ENCODE peak calls at places on chromosomes 7 and 10, in eight cellular contexts. One of them, this sample, is unnamed.

GRCh38 chr7:38953227-38953626 is 24.5 kb upstream of the POU6F2 start:
- DNase-seq in astrocyte of the spinal cord: no peak
- DNase-seq in cardiac muscle cell: no peak
- DNase-seq in esophagus squamous epithelium: no peak
- DNase-seq in foreskin fibroblast: no peak
- DNase-seq in fibroblast of pulmonary artery: no peak
- DNase-seq in body of pancreas: no peak
- DNase-seq in IMR-90: no peak
- DNase-seq in this sample: no peak

GRCh38 chr10:21599582-21599981 is 65.5 kb downstream of the MLLT10 start:
- DNase-seq in astrocyte of the spinal cord: no peak
- DNase-seq in cardiac muscle cell: no peak
- DNase-seq in esophagus squamous epithelium: no peak
- DNase-seq in foreskin fibroblast: no peak
- DNase-seq in fibroblast of pulmonary artery: no peak
- DNase-seq in body of pancreas: no peak
- DNase-seq in IMR-90: no peak
- DNase-seq in this sample: no peak

GRCh38 chr10:130022071-130022470 is 58.0 kb upstream of the EBF3 start:
- DNase-seq in astrocyte of the spinal cord: no peak
- DNase-seq in cardiac muscle cell: no peak
- DNase-seq in esophagus squamous epithelium: no peak
- DNase-seq in foreskin fibroblast: peak; percentile 20
- DNase-seq in fibroblast of pulmonary artery: no peak
- DNase-seq in body of pancreas: no peak
- DNase-seq in IMR-90: no peak
- DNase-seq in this sample: no peak

GRCh38 chr10:70910486-70911350 is 22.4 kb upstream of the PCBD1 start:
- DNase-seq in astrocyte of the spinal cord: no peak
- DNase-seq in cardiac muscle cell: no peak
- DNase-seq in esophagus squamous epithelium: no peak
- DNase-seq in foreskin fibroblast: no peak
- DNase-seq in fibroblast of pulmonary artery: no peak
- DNase-seq in body of pancreas: no peak
- DNase-seq in IMR-90: no peak
- DNase-seq in this sample: no peak

GRCh38 chr10:103983367-103983911 is 16.5 kb downstream of the SLK start:
- DNase-seq in astrocyte of the spinal cord: no peak
- DNase-seq in cardiac muscle cell: no peak
- DNase-seq in esophagus squamous epithelium: no peak
- DNase-seq in foreskin fibroblast: no peak
- DNase-seq in fibroblast of pulmonary artery: peak; percentile 31
- DNase-seq in body of pancreas: no peak
- DNase-seq in IMR-90: no peak
- DNase-seq in this sample: no peak

GRCh38 chr10:64206409-64206808 is 685.2 kb downstream of the REEP3 start:
- DNase-seq in astrocyte of the spinal cord: no peak
- DNase-seq in cardiac muscle cell: no peak
- DNase-seq in esophagus squamous epithelium: no peak
- DNase-seq in foreskin fibroblast: no peak
- DNase-seq in fibroblast of pulmonary artery: no peak
- DNase-seq in body of pancreas: no peak
- DNase-seq in IMR-90: no peak
- DNase-seq in this sample: no peak

GRCh38 chr7:65233409-65234034 is 140.1 kb upstream of the ZNF92 start:
- DNase-seq in astrocyte of the spinal cord: no peak
- DNase-seq in cardiac muscle cell: no peak
- DNase-seq in esophagus squamous epithelium: no peak
- DNase-seq in foreskin fibroblast: no peak
- DNase-seq in fibroblast of pulmonary artery: no peak
- DNase-seq in body of pancreas: no peak
- DNase-seq in IMR-90: no peak
- DNase-seq in this sample: no peak

GRCh38 chr7:104328308-104328969 is at the start of gene LHFPL3:
- DNase-seq in astrocyte of the spinal cord: no peak
- DNase-seq in cardiac muscle cell: peak; percentile 6
- DNase-seq in esophagus squamous epithelium: no peak
- DNase-seq in foreskin fibroblast: peak; percentile 20
- DNase-seq in fibroblast of pulmonary artery: no peak
- DNase-seq in body of pancreas: peak; percentile 9
- DNase-seq in IMR-90: no peak
- DNase-seq in this sample: no peak

GRCh38 chr10:59631882-59632281 is 77.8 kb downstream of the SLC16A9 start:
- DNase-seq in astrocyte of the spinal cord: no peak
- DNase-seq in cardiac muscle cell: no peak
- DNase-seq in esophagus squamous epithelium: no peak
- DNase-seq in foreskin fibroblast: no peak
- DNase-seq in fibroblast of pulmonary artery: no peak
- DNase-seq in body of pancreas: no peak
- DNase-seq in IMR-90: no peak
- DNase-seq in this sample: no peak

GRCh38 chr10:59631237-59631636 is 78.4 kb downstream of the SLC16A9 start:
- DNase-seq in astrocyte of the spinal cord: no peak
- DNase-seq in cardiac muscle cell: no peak
- DNase-seq in esophagus squamous epithelium: no peak
- DNase-seq in foreskin fibroblast: no peak
- DNase-seq in fibroblast of pulmonary artery: no peak
- DNase-seq in body of pancreas: no peak
- DNase-seq in IMR-90: no peak
- DNase-seq in this sample: no peak

GRCh38 chr10:59635502-59636290 is 74.0 kb downstream of the SLC16A9 start:
- DNase-seq in astrocyte of the spinal cord: no peak
- DNase-seq in cardiac muscle cell: no peak
- DNase-seq in esophagus squamous epithelium: no peak
- DNase-seq in foreskin fibroblast: no peak
- DNase-seq in fibroblast of pulmonary artery: no peak
- DNase-seq in body of pancreas: no peak
- DNase-seq in IMR-90: no peak
- DNase-seq in this sample: no peak

GRCh38 chr10:59634102-59634501 is 75.5 kb downstream of the SLC16A9 start:
- DNase-seq in astrocyte of the spinal cord: no peak
- DNase-seq in cardiac muscle cell: no peak
- DNase-seq in esophagus squamous epithelium: no peak
- DNase-seq in foreskin fibroblast: no peak
- DNase-seq in fibroblast of pulmonary artery: no peak
- DNase-seq in body of pancreas: no peak
- DNase-seq in IMR-90: no peak
- DNase-seq in this sample: no peak

DNA sequence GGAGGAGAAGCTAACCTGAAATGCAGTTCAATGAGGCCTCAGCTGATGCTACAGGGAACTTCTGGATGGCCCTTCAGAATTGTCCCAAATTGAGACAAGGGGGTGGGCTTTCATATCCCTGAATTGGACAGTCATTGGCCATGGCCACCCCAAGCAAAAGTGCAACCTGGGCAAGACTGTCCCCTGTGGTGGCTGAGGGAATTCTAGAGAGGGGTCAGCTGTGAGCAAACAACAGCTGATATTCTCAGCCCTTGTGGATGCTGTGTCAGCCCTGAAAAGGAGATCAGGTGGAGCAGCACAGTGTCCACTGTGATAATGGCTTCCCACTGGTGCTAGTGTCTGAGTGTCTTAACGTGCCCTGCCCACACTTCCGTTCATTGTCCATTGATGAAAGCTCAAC is 76.6 kb downstream of the SLC16A9 start:
- DNase-seq in astrocyte of the spinal cord: no peak
- DNase-seq in cardiac muscle cell: no peak
- DNase-seq in esophagus squamous epithelium: no peak
- DNase-seq in foreskin fibroblast: no peak
- DNase-seq in fibroblast of pulmonary artery: no peak
- DNase-seq in body of pancreas: no peak
- DNase-seq in IMR-90: no peak
- DNase-seq in this sample: no peak
- TF ChIP-seq CTCF in astrocyte of the spinal cord: no peak
- TF ChIP-seq CTCF in cardiac muscle cell: no peak
- TF ChIP-seq CTCF in esophagus squamous epithelium: no peak
- TF ChIP-seq CTCF in foreskin fibroblast: no peak
- TF ChIP-seq CTCF in fibroblast of pulmonary artery: no peak
- TF ChIP-seq CTCF in body of pancreas: no peak
- TF ChIP-seq CTCF in IMR-90: no peak
- TF ChIP-seq CTCF in this sample: no peak

GRCh38 chr10:31704195-31704594 is 224.4 kb downstream of the ARHGAP12 start:
- DNase-seq in astrocyte of the spinal cord: no peak
- DNase-seq in cardiac muscle cell: no peak
- DNase-seq in esophagus squamous epithelium: no peak
- DNase-seq in foreskin fibroblast: no peak
- DNase-seq in fibroblast of pulmonary artery: no peak
- DNase-seq in body of pancreas: no peak
- DNase-seq in IMR-90: no peak
- DNase-seq in this sample: no peak

GRCh38 chr10:31706921-31707571 is 221.6 kb downstream of the ARHGAP12 start:
- DNase-seq in astrocyte of the spinal cord: no peak
- DNase-seq in cardiac muscle cell: peak; percentile 30
- DNase-seq in esophagus squamous epithelium: no peak
- DNase-seq in foreskin fibroblast: peak; percentile 18
- DNase-seq in fibroblast of pulmonary artery: peak; percentile 31
- DNase-seq in body of pancreas: no peak
- DNase-seq in IMR-90: no peak
- DNase-seq in this sample: no peak

GRCh38 chr10:31708513-31708912 is 220.1 kb downstream of the ARHGAP12 start:
- DNase-seq in astrocyte of the spinal cord: no peak
- DNase-seq in cardiac muscle cell: no peak
- DNase-seq in esophagus squamous epithelium: no peak
- DNase-seq in foreskin fibroblast: peak; percentile 29
- DNase-seq in fibroblast of pulmonary artery: peak; percentile 24
- DNase-seq in body of pancreas: no peak
- DNase-seq in IMR-90: no peak
- DNase-seq in this sample: peak; percentile 32

GRCh38 chr10:31707578-31708411 is 220.8 kb downstream of the ARHGAP12 start:
- DNase-seq in astrocyte of the spinal cord: peak; percentile 86
- DNase-seq in cardiac muscle cell: peak; percentile 80
- DNase-seq in esophagus squamous epithelium: no peak
- DNase-seq in foreskin fibroblast: peak; percentile 84
- DNase-seq in fibroblast of pulmonary artery: peak; percentile 82
- DNase-seq in body of pancreas: no peak
- DNase-seq in IMR-90: peak; percentile 77
- DNase-seq in this sample: peak; percentile 46

DNA sequence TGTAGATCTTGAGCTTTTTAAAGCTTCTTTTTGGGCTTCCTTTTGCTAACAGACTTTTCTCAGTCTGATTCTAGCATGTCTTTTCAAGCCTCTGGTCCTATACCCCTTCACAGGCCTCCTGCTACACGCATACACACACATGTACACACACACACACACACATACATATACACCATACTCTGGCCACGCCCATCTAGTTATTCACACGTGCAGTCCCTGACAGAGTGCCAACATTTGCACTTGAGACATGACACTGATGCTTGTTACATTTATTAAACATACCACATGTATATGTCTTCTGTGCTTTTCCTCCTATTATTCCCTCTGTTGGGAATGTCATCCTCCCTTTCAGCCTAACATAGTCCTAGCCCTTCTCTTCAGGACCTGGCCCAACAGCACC is 222.2 kb downstream of the ARHGAP12 start:
- DNase-seq in astrocyte of the spinal cord: no peak
- DNase-seq in cardiac muscle cell: no peak
- DNase-seq in esophagus squamous epithelium: no peak
- DNase-seq in foreskin fibroblast: peak; percentile 8
- DNase-seq in fibroblast of pulmonary artery: no peak
- DNase-seq in body of pancreas: no peak
- DNase-seq in IMR-90: no peak
- DNase-seq in this sample: no peak
- H3K4me3 ChIP-seq in astrocyte of the spinal cord: no peak overlapping the region
- H3K4me3 ChIP-seq in cardiac muscle cell: no peak overlapping the region
- H3K4me3 ChIP-seq in esophagus squamous epithelium: peak overlapping the region; percentile 42
- H3K4me3 ChIP-seq in foreskin fibroblast: no peak overlapping the region
- H3K4me3 ChIP-seq in fibroblast of pulmonary artery: no peak overlapping the region
- H3K4me3 ChIP-seq in body of pancreas: no peak overlapping the region
- H3K4me3 ChIP-seq in IMR-90: no peak overlapping the region
- H3K4me3 ChIP-seq in this sample: no peak overlapping the region

DNA sequence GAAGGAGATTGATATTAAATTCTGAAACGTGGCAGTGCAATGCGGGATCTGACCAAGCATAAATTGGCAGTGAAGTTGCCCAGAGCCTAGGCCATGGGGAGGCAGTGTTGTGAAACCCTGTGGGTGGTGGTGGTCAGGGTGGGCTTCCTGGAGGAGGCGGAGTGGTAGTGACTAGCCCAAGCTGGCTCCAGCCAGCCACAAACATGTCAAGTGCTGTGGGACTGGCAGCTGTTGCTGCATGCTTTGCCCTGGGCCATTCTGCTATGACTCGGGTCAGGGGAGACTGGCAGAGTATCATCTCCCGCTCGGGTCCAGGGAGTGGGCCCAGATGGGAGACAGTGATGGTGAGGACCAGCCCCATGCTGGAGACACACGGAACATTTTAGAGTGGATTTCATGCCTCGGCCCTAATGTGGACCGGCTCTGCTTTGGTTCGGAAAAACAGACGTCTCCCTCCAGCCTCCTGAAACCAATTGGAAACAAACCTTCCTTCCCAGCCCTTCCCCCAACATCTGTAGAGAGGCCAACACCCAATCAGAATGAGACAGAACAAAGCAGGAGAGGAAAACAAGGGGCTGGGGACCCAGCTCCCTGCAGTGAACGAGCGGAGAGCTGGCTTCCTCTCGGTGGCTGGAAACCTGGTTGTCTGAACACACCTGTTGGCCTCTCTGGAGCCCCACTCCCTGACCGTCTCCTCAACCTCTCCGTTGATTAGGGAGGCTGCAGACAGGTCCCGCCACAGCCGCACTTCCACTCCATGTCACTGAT is 58.2 kb downstream of the TMEM270 start:
- DNase-seq in astrocyte of the spinal cord: no peak
- DNase-seq in cardiac muscle cell: no peak
- DNase-seq in esophagus squamous epithelium: no peak
- DNase-seq in foreskin fibroblast: no peak
- DNase-seq in fibroblast of pulmonary artery: no peak
- DNase-seq in body of pancreas: no peak
- DNase-seq in IMR-90: no peak
- DNase-seq in this sample: no peak
- TF ChIP-seq CTCF in astrocyte of the spinal cord: no peak
- TF ChIP-seq CTCF in cardiac muscle cell: no peak
- TF ChIP-seq CTCF in esophagus squamous epithelium: no peak
- TF ChIP-seq CTCF in foreskin fibroblast: no peak
- TF ChIP-seq CTCF in fibroblast of pulmonary artery: no peak
- TF ChIP-seq CTCF in body of pancreas: no peak
- TF ChIP-seq CTCF in IMR-90: no peak
- TF ChIP-seq CTCF in this sample: no peak

GRCh38 chr7:150340875-150341262 is 560 bp downstream of the RARRES2 start:
- DNase-seq in astrocyte of the spinal cord: no peak
- DNase-seq in cardiac muscle cell: no peak
- DNase-seq in esophagus squamous epithelium: no peak
- DNase-seq in foreskin fibroblast: no peak
- DNase-seq in fibroblast of pulmonary artery: no peak
- DNase-seq in body of pancreas: no peak
- DNase-seq in IMR-90: no peak
- DNase-seq in this sample: no peak

GRCh38 chr7:150340024-150340749 is 1.2 kb downstream of the RARRES2 start:
- DNase-seq in astrocyte of the spinal cord: peak; percentile 22
- DNase-seq in cardiac muscle cell: peak; percentile 86
- DNase-seq in esophagus squamous epithelium: no peak
- DNase-seq in foreskin fibroblast: peak; percentile 30
- DNase-seq in fibroblast of pulmonary artery: peak; percentile 66
- DNase-seq in body of pancreas: peak; percentile 80
- DNase-seq in IMR-90: peak; percentile 42
- DNase-seq in this sample: peak; percentile 79

GRCh38 chr7:150337659-150338081 is 3.8 kb downstream of the RARRES2 start:
- DNase-seq in astrocyte of the spinal cord: no peak
- DNase-seq in cardiac muscle cell: no peak
- DNase-seq in esophagus squamous epithelium: no peak
- DNase-seq in foreskin fibroblast: no peak
- DNase-seq in fibroblast of pulmonary artery: no peak
- DNase-seq in body of pancreas: peak; percentile 75
- DNase-seq in IMR-90: no peak
- DNase-seq in this sample: peak; percentile 47

GRCh38 chr7:150338166-150338829 is 3.1 kb downstream of the RARRES2 start:
- DNase-seq in astrocyte of the spinal cord: no peak
- DNase-seq in cardiac muscle cell: no peak
- DNase-seq in esophagus squamous epithelium: no peak
- DNase-seq in foreskin fibroblast: no peak
- DNase-seq in fibroblast of pulmonary artery: no peak
- DNase-seq in body of pancreas: no peak
- DNase-seq in IMR-90: no peak
- DNase-seq in this sample: no peak

DNA sequence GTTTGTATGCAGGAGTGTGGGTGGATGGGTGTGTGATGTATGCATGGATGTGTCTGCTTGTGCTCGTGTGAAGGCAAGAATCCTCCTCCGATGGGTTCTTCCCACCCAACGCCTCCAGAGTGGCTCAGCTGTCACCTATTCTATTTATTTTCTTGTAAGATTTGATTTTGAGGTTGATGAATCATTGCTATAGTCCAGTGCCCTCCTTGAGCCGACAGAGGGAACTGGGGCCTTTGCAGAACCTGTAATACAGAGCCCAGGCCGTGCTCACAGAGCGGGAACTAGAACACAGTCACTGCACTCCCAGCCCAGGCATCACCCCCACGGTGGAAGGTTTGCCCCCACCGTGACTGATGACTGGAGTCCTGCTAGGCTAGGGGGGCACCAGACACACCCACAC is 2.1 kb downstream of the RARRES2 start:
- DNase-seq in astrocyte of the spinal cord: no peak
- DNase-seq in cardiac muscle cell: no peak
- DNase-seq in esophagus squamous epithelium: no peak
- DNase-seq in foreskin fibroblast: no peak
- DNase-seq in fibroblast of pulmonary artery: no peak
- DNase-seq in body of pancreas: no peak
- DNase-seq in IMR-90: no peak
- DNase-seq in this sample: no peak
- H3K4me3 ChIP-seq in astrocyte of the spinal cord: no peak overlapping the region
- H3K4me3 ChIP-seq in cardiac muscle cell: no peak overlapping the region
- H3K4me3 ChIP-seq in esophagus squamous epithelium: peak overlapping the region; percentile 68
- H3K4me3 ChIP-seq in foreskin fibroblast: no peak overlapping the region
- H3K4me3 ChIP-seq in fibroblast of pulmonary artery: peak overlapping the region; percentile 64
- H3K4me3 ChIP-seq in body of pancreas: no peak overlapping the region
- H3K4me3 ChIP-seq in IMR-90: no peak overlapping the region
- H3K4me3 ChIP-seq in this sample: no peak overlapping the region